ENCODE peak calls at places on chromosomes 1 and 21, in ten cellular contexts. G is spleen; Q is MCF 10A; I is stimulated activated CD4-positive, alpha-beta T cell treated with anti-CD3 and anti-CD28 coated beads, Interleukin-1b, Interleukin-23, amount 100 ng/mL, for 24 hours; S is NCI-H1417; L is T-helper 1 cell; K is NCI-H1105 treated with DMSO at 0.1 percent for 48 hours; R is activated T-helper 9 cell treated with anti-CD3 and anti-CD28 coated beads, Interleukin-2, amount 50 U/mL, for 16 hours; Z is fibroblast of pulmonary artery; H is amniotic stem cell. T is an unnamed sample.

GRCh38 chr1:187228790-187229189 is 400.0 kb downstream of the PLA2G4A start:
- DNase-seq in L (no peak), H (no peak), K (no peak), I (no peak), Q (no peak), S (no peak), Z (no peak), G (no peak), R (no peak), T (no peak)

GRCh38 chr1:27941671-27942540 is 7.1 kb downstream of the SMPDL3B start:
- DNase-seq in S (no peak), L (no peak), Z (peak), K (no peak), G (peak), I (no peak), H (no peak), Q (no peak), R (no peak), T (no peak)

GRCh38 chr1:152110365-152110859 is 4.8 kb downstream of the TCHH start:
- DNase-seq in L (peak), S (peak), I (no peak), Z (peak), H (no peak), R (no peak), Q (peak), K (peak), G (peak), T (peak)

GRCh38 chr1:210901981-210902770 is 231.8 kb downstream of the KCNH1 start:
- DNase-seq in Z (no peak), R (no peak), K (no peak), S (no peak), Q (no peak), L (no peak), I (no peak), G (no peak), H (no peak), T (no peak)

GRCh38 chr1:182552527-182552926 is 36.5 kb downstream of the RNASEL start:
- DNase-seq in G (no peak), H (no peak), R (no peak), K (no peak), S (no peak), I (no peak), Q (no peak), Z (no peak), L (no peak), T (no peak)

GRCh38 chr21:45313682-45314081 is 26.0 kb upstream of the POFUT2 start:
- DNase-seq in L (no peak), S (no peak), G (no peak), I (no peak), K (no peak), Z (no peak), H (no peak), R (no peak), Q (no peak), T (no peak)

GRCh38 chr21:43972850-43973633 is 39.1 kb upstream of the TRAPPC10 start:
- DNase-seq in K (no peak), H (no peak), S (no peak), I (no peak), Z (no peak), Q (no peak), G (no peak), R (no peak), L (no peak), T (peak)

GRCh38 chr1:228956864-228957263 is 221.6 kb downstream of the RHOU start:
- DNase-seq in Z (no peak), H (no peak), S (no peak), R (no peak), I (no peak), K (no peak), Q (no peak), G (no peak), L (no peak), T (no peak)

GRCh38 chr1:54985556-54985955 is 5.1 kb downstream of the TMEM61 start:
- DNase-seq in Z (no peak), L (no peak), Q (no peak), K (no peak), G (peak), R (no peak), S (no peak), H (no peak), I (no peak), T (no peak)

T was measured in H7.